ENCODE peak calls at places on chromosomes 2 and 18, in seven cellular contexts. F, V, R, A, P, J and O are unnamed samples.

GRCh38 chr2:23625726-23626125 is 240.7 kb downstream of the KLHL29 start:
- DNase-seq in F (no peak), V (no peak), R (no peak), A (no peak), P (no peak), J (no peak), O (no peak)

GRCh38 chr2:140786585-140786984 is 1344.2 kb downstream of the LRP1B start:
- DNase-seq in F (no peak), V (no peak), R (peak; percentile 16), A (no peak), P (no peak), J (no peak), O (no peak)

GRCh38 chr18:4605222-4605621 is 150.1 kb upstream of the DLGAP1 start:
- DNase-seq in F (no peak), V (no peak), R (no peak), A (no peak), P (no peak), J (no peak), O (no peak)

GRCh38 chr2:233248999-233249398 is 2.5 kb upstream of the ATG16L1 start:
- DNase-seq in F (no peak), V (peak; percentile 22), R (no peak), A (no peak), P (no peak), J (no peak), O (no peak)

GRCh38 chr2:19361325-19361990 is 3.0 kb upstream of the OSR1 start:
- DNase-seq in F (no peak), V (no peak), R (peak; percentile 63), A (no peak), P (no peak), J (no peak), O (no peak)

GRCh38 chr2:86074256-86074655 is 31.4 kb downstream of the POLR1A start:
- DNase-seq in F (no peak), V (no peak), R (no peak), A (no peak), P (no peak), J (no peak), O (no peak)

GRCh38 chr2:46564350-46564749 is 85.0 kb downstream of the TMEM247 start:
- DNase-seq in F (no peak), V (no peak), R (no peak), A (no peak), P (no peak), J (no peak), O (no peak)

GRCh38 chr18:9466911-9467310 is 8.4 kb upstream of the RALBP1 start:
- DNase-seq in F (no peak), V (no peak), R (no peak), A (no peak), P (no peak), J (no peak), O (no peak)

GRCh38 chr2:71830497-71831207 is 317.0 kb downstream of the CYP26B1 start:
- DNase-seq in F (no peak), V (no peak), R (no peak), A (no peak), P (no peak), J (no peak), O (no peak)

GRCh38 chr2:176079851-176080539 is 3.8 kb downstream of the EVX2 start:
- DNase-seq in F (peak; percentile 69), V (no peak), R (peak; percentile 86), A (no peak), P (no peak), J (peak; percentile 58), O (no peak)

GRCh38 chr2:3125761-3126130 is 251.9 kb downstream of the EIPR1 start:
- DNase-seq in F (no peak), V (no peak), R (no peak), A (no peak), P (no peak), J (no peak), O (no peak)